ENCODE peak calls at places on chromosomes 11 and 22, in nine cellular contexts. One of them, this sample, is unnamed.

GRCh38 chr11:126925321-126926093 is 75.1 kb downstream of the KIRREL3 start:
- DNase-seq in A549: no peak
- DNase-seq in adrenal gland: no peak
- DNase-seq in gastrocnemius medialis: no peak
- DNase-seq in right lobe of liver: no peak
- DNase-seq in tibial nerve: no peak
- DNase-seq in transverse colon: no peak
- DNase-seq in heart left ventricle: no peak
- DNase-seq in endothelial cell of umbilical vein: no peak
- DNase-seq in this sample: no peak

GRCh38 chr11:128757886-128758612 is 64.2 kb downstream of the FLI1 start:
- DNase-seq in endothelial cell of umbilical vein: no peak
- DNase-seq in heart left ventricle: no peak
- DNase-seq in A549: no peak
- DNase-seq in tibial nerve: no peak
- DNase-seq in transverse colon: peak
- DNase-seq in gastrocnemius medialis: no peak
- DNase-seq in adrenal gland: no peak
- DNase-seq in right lobe of liver: no peak
- DNase-seq in this sample: no peak

GRCh38 chr11:129992161-129992944 is 10.3 kb downstream of the PRDM10 start:
- DNase-seq in transverse colon: peak
- DNase-seq in tibial nerve: no peak
- DNase-seq in right lobe of liver: peak
- DNase-seq in heart left ventricle: no peak
- DNase-seq in A549: peak
- DNase-seq in gastrocnemius medialis: no peak
- DNase-seq in adrenal gland: no peak
- DNase-seq in endothelial cell of umbilical vein: peak
- DNase-seq in this sample: no peak

GRCh38 chr11:15074206-15075161 is 1.1 kb downstream of the CALCB start:
- DNase-seq in A549: peak
- DNase-seq in gastrocnemius medialis: peak
- DNase-seq in right lobe of liver: peak
- DNase-seq in endothelial cell of umbilical vein: peak
- DNase-seq in transverse colon: peak
- DNase-seq in adrenal gland: peak
- DNase-seq in tibial nerve: peak
- DNase-seq in heart left ventricle: peak
- DNase-seq in this sample: peak

GRCh38 chr11:17639091-17639490 is 80.3 kb upstream of the MYOD1 start:
- DNase-seq in right lobe of liver: no peak
- DNase-seq in heart left ventricle: no peak
- DNase-seq in adrenal gland: no peak
- DNase-seq in gastrocnemius medialis: no peak
- DNase-seq in tibial nerve: no peak
- DNase-seq in endothelial cell of umbilical vein: no peak
- DNase-seq in A549: no peak
- DNase-seq in transverse colon: no peak
- DNase-seq in this sample: no peak

GRCh38 chr11:133127746-133128145 is 404.6 kb downstream of the OPCML start:
- DNase-seq in endothelial cell of umbilical vein: no peak
- DNase-seq in transverse colon: no peak
- DNase-seq in heart left ventricle: no peak
- DNase-seq in A549: no peak
- DNase-seq in adrenal gland: no peak
- DNase-seq in gastrocnemius medialis: no peak
- DNase-seq in right lobe of liver: no peak
- DNase-seq in tibial nerve: no peak
- DNase-seq in this sample: no peak

GRCh38 chr22:25281675-25282345 is 62.4 kb downstream of the CRYBB2 start:
- DNase-seq in gastrocnemius medialis: no peak
- DNase-seq in right lobe of liver: no peak
- DNase-seq in tibial nerve: no peak
- DNase-seq in heart left ventricle: no peak
- DNase-seq in endothelial cell of umbilical vein: no peak
- DNase-seq in transverse colon: no peak
- DNase-seq in adrenal gland: no peak
- DNase-seq in A549: no peak
- DNase-seq in this sample: no peak

GRCh38 chr22:42307806-42308563 is 37.5 kb upstream of the TCF20 start:
- DNase-seq in tibial nerve: no peak
- DNase-seq in heart left ventricle: no peak
- DNase-seq in right lobe of liver: no peak
- DNase-seq in adrenal gland: no peak
- DNase-seq in A549: no peak
- DNase-seq in endothelial cell of umbilical vein: no peak
- DNase-seq in gastrocnemius medialis: no peak
- DNase-seq in transverse colon: no peak
- DNase-seq in this sample: no peak

GRCh38 chr11:61949169-61950034 is 749 bp upstream of the BEST1 start:
- DNase-seq in endothelial cell of umbilical vein: peak
- DNase-seq in tibial nerve: peak
- DNase-seq in gastrocnemius medialis: peak
- DNase-seq in adrenal gland: no peak
- DNase-seq in transverse colon: peak
- DNase-seq in right lobe of liver: peak
- DNase-seq in heart left ventricle: peak
- DNase-seq in A549: peak
- DNase-seq in this sample: peak

GRCh38 chr11:100890779-100891178 is 203.7 kb downstream of the ARHGAP42 start:
- DNase-seq in adrenal gland: no peak
- DNase-seq in transverse colon: no peak
- DNase-seq in gastrocnemius medialis: no peak
- DNase-seq in endothelial cell of umbilical vein: no peak
- DNase-seq in tibial nerve: no peak
- DNase-seq in heart left ventricle: no peak
- DNase-seq in A549: no peak
- DNase-seq in right lobe of liver: no peak
- DNase-seq in this sample: no peak

GRCh38 chr11:18700375-18700774 is 1.8 kb downstream of the TMEM86A start:
- DNase-seq in gastrocnemius medialis: no peak
- DNase-seq in transverse colon: no peak
- DNase-seq in tibial nerve: no peak
- DNase-seq in adrenal gland: no peak
- DNase-seq in right lobe of liver: no peak
- DNase-seq in heart left ventricle: no peak
- DNase-seq in A549: no peak
- DNase-seq in endothelial cell of umbilical vein: no peak
- DNase-seq in this sample: no peak

DNA sequence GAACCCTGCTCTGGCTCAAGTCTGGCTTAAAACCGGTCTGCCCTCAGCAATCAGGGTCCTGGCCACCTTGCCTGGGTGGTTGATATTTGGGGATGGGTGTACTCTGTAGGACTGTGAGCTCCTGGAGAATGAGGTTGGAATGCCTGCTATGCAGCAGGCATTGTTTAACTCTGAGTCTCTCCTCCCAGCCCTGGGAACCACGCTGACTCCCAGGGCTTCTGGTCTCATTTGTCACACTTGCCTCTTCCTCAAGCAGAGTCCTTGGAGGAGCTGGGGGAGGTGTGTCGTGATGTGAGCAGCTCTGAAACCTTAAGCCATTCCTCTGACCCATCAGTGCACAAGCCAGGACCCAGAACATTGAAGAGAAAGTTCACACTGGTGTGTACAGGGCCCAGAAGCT is 340.1 kb downstream of the MN1 start:
- DNase-seq in transverse colon: no peak
- DNase-seq in endothelial cell of umbilical vein: no peak
- DNase-seq in heart left ventricle: no peak
- DNase-seq in gastrocnemius medialis: no peak
- DNase-seq in A549: peak
- DNase-seq in adrenal gland: no peak
- DNase-seq in right lobe of liver: no peak
- DNase-seq in tibial nerve: no peak
- DNase-seq in this sample: peak
- TF ChIP-seq POLR2A in transverse colon: no peak
- TF ChIP-seq POLR2A in endothelial cell of umbilical vein: no peak
- TF ChIP-seq POLR2A in heart left ventricle: no peak
- TF ChIP-seq POLR2A in gastrocnemius medialis: no peak
- TF ChIP-seq POLR2A in A549: no peak
- TF ChIP-seq POLR2A in adrenal gland: no peak
- TF ChIP-seq POLR2A in right lobe of liver: no peak
- TF ChIP-seq POLR2A in tibial nerve: no peak
- TF ChIP-seq POLR2A in this sample: no peak

DNA sequence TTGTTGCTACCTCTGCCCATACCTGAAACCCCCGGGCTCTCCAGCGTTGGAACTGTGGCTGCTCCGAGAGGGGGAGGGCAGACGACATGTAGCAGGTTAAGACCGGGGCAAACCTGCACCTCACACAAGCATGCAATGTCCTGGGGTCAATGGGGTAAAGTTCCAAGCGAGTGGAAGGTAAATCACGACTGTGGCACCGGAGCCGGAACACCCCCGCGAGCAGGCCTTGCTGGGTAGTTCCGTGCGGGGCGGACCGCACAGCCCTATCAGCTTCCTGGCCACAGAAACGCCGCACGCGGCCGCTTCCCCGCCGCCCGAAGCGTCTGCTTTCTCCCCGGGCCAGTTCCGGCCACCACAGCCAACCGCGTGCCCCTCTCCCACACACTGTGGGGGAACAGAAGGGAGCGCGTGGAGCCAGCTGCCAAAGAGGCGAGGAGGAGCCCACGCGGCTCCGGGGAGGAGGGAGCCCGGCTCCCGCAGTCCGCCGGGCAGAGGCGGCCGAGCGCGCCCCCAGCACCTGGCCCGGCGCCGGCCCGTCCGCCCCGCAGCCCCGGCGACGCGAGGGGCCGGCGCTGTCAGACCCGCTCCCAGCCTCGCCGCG is 1.6 kb downstream of the SPTBN2 start:
- DNase-seq in heart left ventricle: peak
- DNase-seq in A549: peak
- DNase-seq in transverse colon: peak
- DNase-seq in right lobe of liver: peak
- DNase-seq in adrenal gland: no peak
- DNase-seq in endothelial cell of umbilical vein: peak
- DNase-seq in tibial nerve: no peak
- DNase-seq in gastrocnemius medialis: no peak
- DNase-seq in this sample: no peak
- TF ChIP-seq POLR2A in heart left ventricle: no peak
- TF ChIP-seq POLR2A in A549: peak
- TF ChIP-seq POLR2A in transverse colon: no peak
- TF ChIP-seq POLR2A in right lobe of liver: peak
- TF ChIP-seq POLR2A in adrenal gland: no peak
- TF ChIP-seq POLR2A in endothelial cell of umbilical vein: no peak
- TF ChIP-seq POLR2A in tibial nerve: no peak
- TF ChIP-seq POLR2A in gastrocnemius medialis: no peak
- TF ChIP-seq POLR2A in this sample: no peak

DNA sequence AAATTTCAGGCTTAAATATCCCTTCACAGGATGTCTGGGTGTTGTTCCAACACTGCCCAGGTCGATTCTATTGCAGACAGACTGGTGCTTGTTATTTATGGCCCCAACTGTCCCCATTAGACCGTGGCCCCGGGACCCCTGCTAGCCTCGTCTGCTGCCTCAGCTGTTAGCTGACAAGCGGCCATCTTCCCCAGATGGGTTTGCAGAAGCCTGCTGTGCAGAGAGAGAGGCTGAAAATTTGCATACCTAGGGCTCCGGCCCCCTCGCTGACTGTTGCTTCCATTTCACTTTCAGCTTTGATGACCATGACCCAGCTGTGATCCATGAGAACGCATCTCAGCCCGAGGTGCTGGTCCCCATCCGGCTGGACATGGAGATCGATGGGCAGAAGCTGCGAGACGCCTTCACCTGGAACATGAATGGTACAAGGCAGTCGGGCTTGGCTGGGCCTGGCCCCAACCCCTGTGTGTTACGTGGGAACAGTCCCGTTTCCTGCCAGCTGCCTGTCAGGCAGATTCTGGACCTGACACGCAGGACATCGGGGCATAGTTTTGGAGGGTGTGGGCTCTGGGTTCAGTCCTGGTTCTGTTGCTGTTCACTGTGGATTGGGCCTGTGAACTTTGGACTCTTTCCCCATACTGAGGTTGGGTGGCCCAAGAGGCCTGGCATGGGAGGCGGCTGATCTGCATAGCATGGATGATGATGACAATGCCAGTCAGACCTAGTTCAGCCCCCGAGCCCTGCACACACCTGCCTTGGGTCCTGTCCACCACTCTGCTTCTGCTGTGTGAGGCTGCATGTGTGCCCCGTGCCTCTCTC is 16.4 kb downstream of the SMARCB1 start:
- DNase-seq in endothelial cell of umbilical vein: no peak
- DNase-seq in gastrocnemius medialis: no peak
- DNase-seq in heart left ventricle: no peak
- DNase-seq in adrenal gland: no peak
- DNase-seq in right lobe of liver: no peak
- DNase-seq in transverse colon: peak
- DNase-seq in A549: no peak
- DNase-seq in tibial nerve: no peak
- DNase-seq in this sample: no peak
- TF ChIP-seq POLR2A in endothelial cell of umbilical vein: no peak
- TF ChIP-seq POLR2A in gastrocnemius medialis: no peak
- TF ChIP-seq POLR2A in heart left ventricle: no peak
- TF ChIP-seq POLR2A in adrenal gland: no peak
- TF ChIP-seq POLR2A in right lobe of liver: no peak
- TF ChIP-seq POLR2A in transverse colon: no peak
- TF ChIP-seq POLR2A in A549: no peak
- TF ChIP-seq POLR2A in tibial nerve: no peak
- TF ChIP-seq POLR2A in this sample: no peak

DNA sequence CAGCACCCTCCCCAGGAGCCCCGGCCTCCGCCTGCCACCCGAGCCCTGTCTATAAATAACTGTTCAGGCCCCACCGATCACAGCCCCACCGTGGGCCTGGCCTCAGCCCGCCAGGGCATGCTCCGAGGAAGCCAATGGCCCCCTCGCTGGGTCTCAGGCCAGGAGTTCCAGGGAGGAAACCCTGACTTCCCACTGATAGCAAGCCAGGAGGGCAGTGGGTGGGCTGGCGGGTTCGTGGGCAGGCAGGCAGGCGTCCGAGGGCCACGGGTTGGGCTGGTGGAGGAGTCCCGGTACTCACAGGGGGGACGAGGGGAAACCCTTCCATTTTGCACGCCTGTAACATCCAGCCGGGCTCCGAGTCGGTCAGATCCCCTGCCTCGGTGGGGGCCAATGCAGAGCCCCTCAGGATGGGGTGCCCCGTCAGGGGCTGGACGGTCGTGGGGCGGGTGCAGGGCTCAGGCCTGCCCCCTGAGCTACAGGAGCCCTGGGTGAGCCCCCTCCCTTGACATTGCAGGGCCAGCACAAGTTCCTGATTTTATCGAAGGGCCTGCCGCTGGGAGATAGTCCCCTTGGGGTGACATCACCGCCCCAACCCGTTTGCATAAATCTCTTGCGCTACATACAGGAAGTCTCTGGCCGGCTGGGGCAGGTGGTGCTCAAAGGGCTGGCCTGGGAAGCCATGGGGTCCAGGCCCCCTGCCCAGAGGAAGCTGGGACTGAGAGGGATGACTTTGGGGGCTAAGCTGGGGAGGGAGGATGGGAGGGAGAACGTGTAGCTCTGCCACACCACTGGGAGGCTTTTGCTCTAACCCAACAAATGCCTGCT is at the start of gene SPI1:
- DNase-seq in heart left ventricle: peak
- DNase-seq in tibial nerve: no peak
- DNase-seq in gastrocnemius medialis: no peak
- DNase-seq in A549: no peak
- DNase-seq in adrenal gland: no peak
- DNase-seq in endothelial cell of umbilical vein: no peak
- DNase-seq in right lobe of liver: peak
- DNase-seq in transverse colon: peak
- DNase-seq in this sample: no peak
- TF ChIP-seq POLR2A in heart left ventricle: peak
- TF ChIP-seq POLR2A in tibial nerve: peak
- TF ChIP-seq POLR2A in gastrocnemius medialis: no peak
- TF ChIP-seq POLR2A in A549: no peak
- TF ChIP-seq POLR2A in adrenal gland: no peak
- TF ChIP-seq POLR2A in endothelial cell of umbilical vein: no peak
- TF ChIP-seq POLR2A in right lobe of liver: peak
- TF ChIP-seq POLR2A in transverse colon: peak
- TF ChIP-seq POLR2A in this sample: no peak

This sample was measured in H54.